ENCODE peak calls at places on chromosome 21, in four cellular contexts. K is activated CD8-positive, alpha-beta memory T cell treated with anti-CD3 and anti-CD28 coated beads for 48 hours; J is GM12865; A is GM23338. O is an unnamed sample.

GRCh38 chr21:14762309-14762708 is 216.2 kb upstream of the SAMSN1 start:
- DNase-seq in K (no peak), J (no peak), A (no peak), O (no peak)

GRCh38 chr21:38295997-38296764 is 39.4 kb downstream of the KCNJ15 start:
- DNase-seq in K (no peak), J (no peak), A (peak; percentile 17), O (no peak)

GRCh38 chr21:29430030-29430429 is 131.3 kb downstream of the BACH1 start:
- DNase-seq in K (no peak), J (no peak), A (no peak), O (no peak)

GRCh38 chr21:43749686-43750262 is 26.3 kb downstream of the CSTB start:
- DNase-seq in K (no peak), J (no peak), A (no peak), O (no peak)

GRCh38 chr21:46667735-46668380 is 32.4 kb downstream of the PRMT2 start:
- DNase-seq in K (no peak), J (peak; percentile 38), A (peak; percentile 69), O (no peak)

GRCh38 chr21:45154511-45155508 is 80.4 kb downstream of the ADARB1 start:
- DNase-seq in K (no peak), J (no peak), A (peak; percentile 56), O (no peak)

GRCh38 chr21:31604591-31605190 is 54.8 kb upstream of the SOD1 start:
- DNase-seq in K (peak; percentile 32), J (peak; percentile 74), A (peak; percentile 89), O (peak; percentile 82)

GRCh38 chr21:37757631-37758376 is 158.5 kb downstream of the KCNJ6 start:
- DNase-seq in K (no peak), J (no peak), A (no peak), O (no peak)

GRCh38 chr21:45000637-45001133 is 60.9 kb downstream of the SLX9 start:
- DNase-seq in K (no peak), J (no peak), A (no peak), O (no peak)

GRCh38 chr21:28938726-28939125 is 54.0 kb downstream of the LTN1 start:
- DNase-seq in K (no peak), J (no peak), A (no peak), O (no peak)

GRCh38 chr21:45865106-45865835 is 116.3 kb upstream of the COL6A1 start:
- DNase-seq in K (no peak), J (no peak), A (no peak), O (no peak)

GRCh38 chr21:35559128-35559831 is 501.0 kb downstream of the SETD4 start:
- DNase-seq in K (no peak), J (no peak), A (no peak), O (peak; percentile 62)

GRCh38 chr21:45336870-45337269 is 49.2 kb upstream of the POFUT2 start:
- DNase-seq in K (no peak), J (no peak), A (peak; percentile 65), O (no peak)

GRCh38 chr21:21801921-21802320 is 803.7 kb downstream of the NCAM2 start:
- DNase-seq in K (no peak), J (no peak), A (peak; percentile 54), O (no peak)

GRCh38 chr21:24514081-24514733 is 1093.1 kb downstream of the MRPL39 start:
- DNase-seq in K (no peak), J (peak; percentile 1), A (peak; percentile 9), O (no peak)

GRCh38 chr21:35043549-35043948 is 5.6 kb downstream of the RUNX1 start:
- DNase-seq in K (no peak), J (peak; percentile 61), A (no peak), O (no peak)

GRCh38 chr21:32806810-32807386 is 35.3 kb upstream of the PAXBP1 start:
- DNase-seq in K (no peak), J (no peak), A (no peak), O (no peak)

GRCh38 chr21:34022557-34023335 is 50.6 kb upstream of the MRPS6 start:
- DNase-seq in K (peak; percentile 2), J (peak; percentile 66), A (no peak), O (peak; percentile 10)

GRCh38 chr21:14382486-14382834 is 486 bp downstream of the HSPA13 start:
- DNase-seq in K (peak; percentile 5), J (no peak), A (peak; percentile 78), O (no peak)

GRCh38 chr21:39537571-39537970 is 75.2 kb upstream of the B3GALT5 start:
- DNase-seq in K (no peak), J (no peak), A (peak; percentile 86), O (no peak)

GRCh38 chr21:36437745-36438128 is 42.2 kb downstream of the CLDN14 start:
- DNase-seq in K (no peak), J (peak; percentile 26), A (no peak), O (peak; percentile 93)

GRCh38 chr21:26007911-26008579 is 162.5 kb downstream of the APP start:
- DNase-seq in K (no peak), J (no peak), A (no peak), O (no peak)

GRCh38 chr21:28903448-28903847 is 89.2 kb downstream of the LTN1 start:
- DNase-seq in K (no peak), J (no peak), A (no peak), O (no peak)

GRCh38 chr21:45016491-45017375 is 57.6 kb upstream of the ADARB1 start:
- DNase-seq in K (no peak), J (no peak), A (no peak), O (no peak)

GRCh38 chr21:36274128-36274527 is 45.9 kb upstream of the MORC3 start:
- DNase-seq in K (no peak), J (no peak), A (no peak), O (no peak)

GRCh38 chr21:45152265-45152746 is 77.9 kb downstream of the ADARB1 start:
- DNase-seq in K (peak; percentile 30), J (peak; percentile 62), A (peak; percentile 60), O (no peak)

GRCh38 chr21:32364801-32365200 is 28.0 kb downstream of the URB1 start:
- DNase-seq in K (no peak), J (no peak), A (peak; percentile 27), O (no peak)